ENCODE peak calls at places on chromosomes 11 and 22, in eight cellular contexts. R is cardiac muscle cell, T is uterus, F is lung, Q is astrocyte, E is Caco-2, H is lower lobe of right lung, S is mammary epithelial cell. B is an unnamed sample. For H3K4me1 and H3K36me3, the result is how much of the 10 kb centered on the place peaks cover.

GRCh38 chr11:117492578-117493251 is 165.1 kb downstream of the CEP164 start:
- DNase-seq in R (no peak), T (no peak), F (no peak), Q (no peak), E (no peak), H (no peak), S (no peak), B (no peak)

GRCh38 chr22:23533328-23533762 is 46.7 kb downstream of the IGLL1 start:
- DNase-seq in R (peak), T (no peak), F (no peak), Q (no peak), E (peak), H (peak), S (peak), B (no peak)

GRCh38 chr22:46825145-46825544 is 62.7 kb downstream of the TBC1D22A start:
- DNase-seq in R (no peak), T (no peak), F (no peak), Q (no peak), E (no peak), H (no peak), S (no peak), B (no peak)

GRCh38 chr22:27685515-27685914 is 116.0 kb downstream of the MN1 start:
- DNase-seq in R (no peak), T (no peak), F (no peak), Q (no peak), E (no peak), H (no peak), S (no peak), B (no peak)

GRCh38 chr11:115920841-115921480 is 416.7 kb upstream of the CADM1 start:
- DNase-seq in R (no peak), T (no peak), F (no peak), Q (no peak), E (peak), H (no peak), S (no peak), B (no peak)

GRCh38 chr11:73318501-73319011 is 10.5 kb downstream of the ARHGEF17 start:
- DNase-seq in R (peak), T (no peak), F (no peak), Q (no peak), E (no peak), H (no peak), S (no peak), B (no peak)

GRCh38 chr22:32533265-32534068 is 58.9 kb downstream of the FBXO7 start:
- DNase-seq in R (peak), T (peak), F (no peak), Q (peak), E (no peak), H (no peak), S (no peak), B (no peak)

GRCh38 chr11:43989162-43989961 is 46.9 kb downstream of the C11orf96 start:
- DNase-seq in R (peak), T (peak), F (no peak), Q (no peak), E (no peak), H (no peak), S (no peak), B (no peak)

GRCh38 chr11:19924321-19925115 is 211.9 kb downstream of the NAV2 start:
- DNase-seq in R (no peak), T (no peak), F (no peak), Q (peak), E (no peak), H (no peak), S (no peak), B (no peak)

GRCh38 chr11:71246559-71246958 is 5.8 kb downstream of the SHANK2 start:
- DNase-seq in R (no peak), T (no peak), F (no peak), Q (no peak), E (no peak), H (no peak), S (no peak), B (no peak)

GRCh38 chr22:35437038-35437437 is 37.1 kb downstream of the MCM5 start:
- DNase-seq in R (no peak), T (no peak), F (no peak), Q (no peak), E (peak), H (no peak), S (no peak), B (no peak)

GRCh38 chr11:65777821-65778361 is 2.9 kb downstream of the AP5B1 start:
- DNase-seq in R (no peak), T (no peak), F (no peak), Q (no peak), E (no peak), H (no peak), S (no peak), B (no peak)
- H3K4me1 ChIP-seq in R (under half), T (under half), F (under half), Q (under half), E (under half), H (half or more), S (under half), B (under half)

GRCh38 chr11:75495749-75496641 is 29.7 kb downstream of the GDPD5 start:
- DNase-seq in R (no peak), T (no peak), F (no peak), Q (no peak), E (peak), H (no peak), S (no peak), B (no peak)
- TF ChIP-seq CTCF in R (no peak), T (no peak), F (no peak), Q (no peak), E (peak), H (peak), S (no peak), B (no peak)

GRCh38 chr11:9169595-9170295 is 78.3 kb upstream of the SCUBE2 start:
- DNase-seq in R (no peak), T (no peak), F (no peak), Q (no peak), E (no peak), H (no peak), S (no peak), B (no peak)

GRCh38 chr11:9176136-9176535 is 84.7 kb upstream of the SCUBE2 start:
- DNase-seq in R (no peak), T (no peak), F (no peak), Q (no peak), E (no peak), H (no peak), S (no peak), B (no peak)

GRCh38 chr11:9170450-9170849 is 79.1 kb upstream of the SCUBE2 start:
- DNase-seq in R (peak), T (no peak), F (no peak), Q (peak), E (no peak), H (no peak), S (no peak), B (no peak)

GRCh38 chr11:9176550-9176949 is 85.2 kb upstream of the SCUBE2 start:
- DNase-seq in R (no peak), T (no peak), F (no peak), Q (no peak), E (no peak), H (no peak), S (peak), B (no peak)

DNA sequence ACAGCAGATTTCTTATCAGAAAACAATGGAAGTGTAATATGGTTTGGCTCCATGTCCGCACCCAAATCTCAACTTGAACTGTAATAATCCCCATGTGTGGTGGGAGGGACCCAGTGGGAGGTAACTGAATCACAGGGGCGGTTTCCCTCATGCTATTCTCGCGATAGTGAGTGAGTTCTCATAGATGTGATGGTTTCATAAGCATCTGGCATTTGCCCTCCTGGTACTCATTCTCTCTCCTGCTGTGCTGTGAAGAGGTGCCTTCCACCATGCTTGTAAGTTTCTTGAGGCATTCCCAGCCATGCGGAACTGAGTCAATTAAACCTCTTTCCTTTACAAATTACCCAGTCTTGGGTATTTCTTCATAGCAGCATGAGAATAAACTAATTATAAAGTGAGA is 81.0 kb upstream of the SCUBE2 start:
- DNase-seq in R (no peak), T (no peak), F (no peak), Q (no peak), E (no peak), H (no peak), S (no peak), B (no peak)
- H3K36me3 ChIP-seq in R (half or more), T (under half), F (under half), Q (under half), E (under half), H (half or more), S (under half), B (under half)

DNA sequence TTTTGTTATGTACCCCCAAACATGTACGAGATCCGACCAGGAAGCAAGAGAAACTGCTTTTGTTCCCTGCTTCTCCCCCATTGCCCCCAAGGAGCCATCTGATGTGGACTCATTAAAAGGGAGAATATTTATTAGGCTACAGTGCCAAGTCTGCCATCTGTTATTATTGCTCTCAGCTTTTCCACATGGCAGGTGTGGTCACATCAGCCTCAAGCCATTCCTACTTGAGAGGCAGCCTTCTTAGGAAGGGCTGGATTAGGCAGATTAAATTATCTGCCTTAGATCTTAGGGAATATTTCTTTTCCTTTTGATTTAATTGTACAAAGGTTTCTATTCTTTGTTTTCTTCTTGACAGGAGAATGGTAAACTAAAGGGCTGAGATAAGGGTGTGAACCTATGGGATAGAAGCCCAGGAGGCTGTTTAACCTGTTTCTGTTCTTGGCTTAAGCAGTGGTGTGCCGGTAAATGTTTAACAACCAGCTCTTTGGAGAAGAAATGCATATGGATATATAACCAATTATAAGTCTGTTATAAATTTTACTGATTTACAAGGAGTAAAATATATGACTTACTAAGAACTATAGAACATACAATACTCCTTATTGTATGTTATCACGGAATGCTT is 88.8 kb downstream of the PDHX start:
- DNase-seq in R (no peak), T (no peak), F (no peak), Q (no peak), E (peak), H (no peak), S (no peak), B (no peak)
- H3K4me1 ChIP-seq in R (under half), T (under half), F (under half), Q (under half), E (under half), H (under half), S (under half), B (under half)

GRCh38 chr11:57641011-57641410 is 8.7 kb downstream of the YPEL4 start:
- DNase-seq in R (peak), T (no peak), F (no peak), Q (no peak), E (peak), H (no peak), S (no peak), B (no peak)
- TF ChIP-seq CTCF in R (peak), T (no peak), F (no peak), Q (peak), E (no peak), H (no peak), S (no peak), B (no peak)

DNA sequence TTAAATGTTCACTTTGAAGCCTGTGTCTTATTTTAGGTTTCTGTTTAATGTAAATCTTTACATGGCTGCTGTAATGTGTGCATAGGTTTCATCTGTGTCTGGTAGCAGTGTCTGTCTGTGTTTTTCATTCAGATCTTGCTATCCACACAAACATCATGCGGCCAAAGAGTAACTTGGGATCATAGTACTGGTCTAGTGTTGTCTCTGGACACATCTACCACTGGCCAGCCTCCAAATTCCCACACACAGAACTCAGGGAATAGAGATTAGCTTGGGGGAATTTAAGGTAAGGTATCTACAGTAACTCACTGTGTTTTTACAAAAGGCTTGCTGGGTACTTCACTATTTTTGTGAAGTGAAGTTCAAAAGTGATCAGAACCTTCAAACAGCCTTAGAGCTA is 32.1 kb upstream of the ZNF143 start:
- DNase-seq in R (no peak), T (no peak), F (no peak), Q (no peak), E (no peak), H (no peak), S (no peak), B (no peak)
- H3K36me3 ChIP-seq in R (half or more), T (under half), F (under half), Q (half or more), E (under half), H (half or more), S (half or more), B (half or more)

DNA sequence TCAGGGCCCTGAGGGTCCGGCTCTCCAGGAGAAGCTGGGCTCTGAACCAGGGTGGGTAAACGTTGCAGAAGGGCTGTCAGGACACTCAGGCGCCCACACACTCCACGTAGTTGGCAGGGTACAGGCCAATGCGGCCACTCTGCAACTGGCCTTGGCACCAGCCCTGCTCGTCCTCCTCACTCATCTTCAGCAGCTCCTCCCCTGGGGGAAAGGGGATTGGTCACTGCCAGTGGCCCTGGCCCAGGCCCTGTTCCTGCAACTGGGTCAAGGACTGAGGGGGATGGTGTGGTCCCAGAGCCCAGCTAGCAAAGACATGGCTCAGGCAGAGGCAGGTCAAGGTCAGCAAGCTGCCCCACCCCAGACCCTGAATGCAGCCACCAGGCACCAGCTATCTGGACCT is 1.2 kb upstream of the ARFGAP2 start:
- DNase-seq in R (no peak), T (peak), F (no peak), Q (no peak), E (no peak), H (no peak), S (no peak), B (no peak)
- H3K4me1 ChIP-seq in R (under half), T (under half), F (under half), Q (under half), E (under half), H (under half), S (under half), B (under half)

GRCh38 chr11:77109236-77110019 is 6.8 kb downstream of the OMP start:
- DNase-seq in R (peak), T (no peak), F (no peak), Q (peak), E (no peak), H (no peak), S (no peak), B (no peak)
- TF ChIP-seq CTCF in R (no peak), T (no peak), F (no peak), Q (no peak), E (no peak), H (no peak), S (no peak), B (no peak)